ENCODE peak calls at places on chromosomes 13 and 19, in nine cellular contexts. R, B, K, J, I, W, F, L and M are unnamed samples.

GRCh38 chr13:110201114-110201513 is 105.8 kb downstream of the COL4A1 start:
- DNase-seq in F (no peak), L (no peak), J (no peak), R (no peak), K (no peak), B (no peak), W (no peak), I (no peak), M (no peak)

GRCh38 chr19:49997709-49998108 is 27.5 kb downstream of the VRK3 start:
- DNase-seq in R (no peak), K (no peak), L (no peak), I (no peak), J (peak; percentile 22), F (no peak), W (no peak), B (no peak), M (peak; percentile 64)

GRCh38 chr19:18464646-18465045 is 26.7 kb upstream of the ISYNA1 start:
- DNase-seq in B (no peak), F (peak; percentile 75), J (no peak), W (no peak), L (no peak), I (peak; percentile 90), K (peak; percentile 31), R (peak; percentile 66), M (peak; percentile 55)

GRCh38 chr13:76799696-76800095 is 86.5 kb downstream of the KCTD12 start:
- DNase-seq in I (no peak), K (no peak), L (no peak), R (no peak), W (no peak), F (no peak), J (peak; percentile 88), B (no peak), M (peak; percentile 67)

GRCh38 chr13:113373811-113374485 is 10.0 kb upstream of the GRTP1 start:
- DNase-seq in J (no peak), I (no peak), W (no peak), L (no peak), F (no peak), K (no peak), R (no peak), B (no peak), M (no peak)

GRCh38 chr13:61013782-61014181 is 401.9 kb downstream of the PCDH20 start:
- DNase-seq in R (no peak), B (no peak), L (no peak), I (no peak), W (no peak), K (no peak), J (no peak), F (no peak), M (peak; percentile 0)

GRCh38 chr13:25440081-25440480 is 68.3 kb downstream of the ATP8A2 start:
- DNase-seq in L (no peak), F (no peak), B (no peak), J (no peak), R (no peak), K (no peak), I (no peak), W (no peak), M (no peak)

GRCh38 chr19:51097166-51097736 is 11.0 kb downstream of the CTU1 start:
- DNase-seq in R (peak; percentile 48), W (no peak), F (no peak), K (peak; percentile 14), B (no peak), J (peak; percentile 64), I (peak; percentile 75), L (peak; percentile 75), M (peak; percentile 83)

GRCh38 chr19:53549354-53549753 is 11.4 kb downstream of the ZNF331 start:
- DNase-seq in I (no peak), R (peak; percentile 36), L (no peak), J (no peak), B (peak; percentile 75), F (no peak), W (no peak), K (no peak), M (no peak)

GRCh38 chr13:32902898-32903297 is 113.3 kb upstream of the KL start:
- DNase-seq in J (peak; percentile 11), I (peak; percentile 30), L (no peak), W (no peak), B (no peak), F (peak; percentile 23), R (peak; percentile 40), K (no peak), M (no peak)

GRCh38 chr13:97287047-97287383 is 64.9 kb downstream of the MBNL2 start:
- DNase-seq in B (no peak), F (no peak), R (no peak), I (no peak), L (no peak), K (no peak), W (no peak), J (no peak), M (no peak)

GRCh38 chr19:45444318-45445041 is 20.8 kb upstream of the ERCC1 start:
- DNase-seq in B (no peak), L (peak; percentile 78), R (peak; percentile 71), K (peak; percentile 21), F (peak; percentile 72), J (peak; percentile 91), W (no peak), I (peak; percentile 96), M (peak; percentile 93)

GRCh38 chr13:110114351-110114750 is 192.6 kb downstream of the COL4A1 start:
- DNase-seq in F (no peak), J (no peak), I (no peak), W (no peak), B (no peak), R (peak; percentile 29), L (no peak), K (no peak), M (no peak)

GRCh38 chr19:28235606-28236125 is 977.3 kb downstream of the UQCRFS1 start:
- DNase-seq in L (no peak), R (no peak), I (no peak), W (no peak), B (no peak), J (peak; percentile 20), K (no peak), F (no peak), M (no peak)

GRCh38 chr19:23345838-23346237 is 49.4 kb downstream of the ZNF91 start:
- DNase-seq in B (no peak), J (no peak), K (no peak), W (no peak), I (no peak), L (no peak), R (no peak), F (no peak), M (peak; percentile 38)